ENCODE peak calls at places on chromosomes 1 and 21, in five cellular contexts. One of them, this sample, is unnamed.
A peak's percentile ranks its signal among the peaks of the same experiment; 100 is the strongest.

GRCh38 chr1:5634893-5635292 is 357.3 kb downstream of the NPHP4 start:
- DNase-seq in foreskin fibroblast: no peak
- DNase-seq in CD4-positive, alpha-beta T cell: no peak
- DNase-seq in type B pancreatic cell: no peak
- DNase-seq in GM20000: no peak
- DNase-seq in this sample: no peak

GRCh38 chr1:54904476-54905048 is 17.6 kb upstream of the DHCR24 start:
- DNase-seq in foreskin fibroblast: peak; percentile 89
- DNase-seq in GM20000: no peak
- DNase-seq in type B pancreatic cell: no peak
- DNase-seq in CD4-positive, alpha-beta T cell: no peak
- DNase-seq in this sample: no peak

GRCh38 chr21:45888361-45889009 is 93.1 kb upstream of the COL6A1 start:
- DNase-seq in type B pancreatic cell: no peak
- DNase-seq in GM20000: no peak
- DNase-seq in foreskin fibroblast: no peak
- DNase-seq in CD4-positive, alpha-beta T cell: no peak
- DNase-seq in this sample: no peak

GRCh38 chr1:32180186-32181060 is 948 bp downstream of the TXLNA start:
- DNase-seq in foreskin fibroblast: peak; percentile 41
- DNase-seq in CD4-positive, alpha-beta T cell: no peak
- DNase-seq in GM20000: peak; percentile 39
- DNase-seq in type B pancreatic cell: no peak
- DNase-seq in this sample: peak; percentile 46

GRCh38 chr1:248842781-248843331 is 4.8 kb downstream of the ZNF672 start:
- DNase-seq in type B pancreatic cell: no peak
- DNase-seq in foreskin fibroblast: no peak
- DNase-seq in CD4-positive, alpha-beta T cell: no peak
- DNase-seq in GM20000: peak; percentile 50
- DNase-seq in this sample: no peak

GRCh38 chr1:29379438-29380073 is 143.2 kb downstream of the PTPRU start:
- DNase-seq in foreskin fibroblast: no peak
- DNase-seq in GM20000: no peak
- DNase-seq in CD4-positive, alpha-beta T cell: no peak
- DNase-seq in type B pancreatic cell: peak; percentile 27
- DNase-seq in this sample: no peak

GRCh38 chr21:33402011-33402979 is 918 bp upstream of the IFNGR2 start:
- DNase-seq in GM20000: peak; percentile 71
- DNase-seq in CD4-positive, alpha-beta T cell: peak; percentile 2
- DNase-seq in type B pancreatic cell: no peak
- DNase-seq in foreskin fibroblast: peak; percentile 74
- DNase-seq in this sample: peak; percentile 62

GRCh38 chr1:48058135-48058534 is 61.0 kb upstream of the TRABD2B start:
- DNase-seq in CD4-positive, alpha-beta T cell: no peak
- DNase-seq in foreskin fibroblast: no peak
- DNase-seq in type B pancreatic cell: no peak
- DNase-seq in GM20000: no peak
- DNase-seq in this sample: no peak

GRCh38 chr21:33451634-33452071 is 28.1 kb downstream of the TMEM50B start:
- DNase-seq in type B pancreatic cell: no peak
- DNase-seq in CD4-positive, alpha-beta T cell: no peak
- DNase-seq in foreskin fibroblast: peak; percentile 14
- DNase-seq in GM20000: no peak
- DNase-seq in this sample: no peak

GRCh38 chr21:32521736-32522360 is 63.5 kb downstream of the TCP10L start:
- DNase-seq in foreskin fibroblast: no peak
- DNase-seq in type B pancreatic cell: no peak
- DNase-seq in GM20000: no peak
- DNase-seq in CD4-positive, alpha-beta T cell: no peak
- DNase-seq in this sample: no peak

GRCh38 chr1:173478099-173478555 is 992 bp downstream of the PRDX6 start:
- DNase-seq in foreskin fibroblast: peak; percentile 73
- DNase-seq in type B pancreatic cell: no peak
- DNase-seq in GM20000: peak; percentile 8
- DNase-seq in CD4-positive, alpha-beta T cell: no peak
- DNase-seq in this sample: peak; percentile 20

GRCh38 chr21:42047821-42048613 is 23.1 kb upstream of the UMODL1 start:
- DNase-seq in type B pancreatic cell: no peak
- DNase-seq in GM20000: no peak
- DNase-seq in foreskin fibroblast: peak; percentile 93
- DNase-seq in CD4-positive, alpha-beta T cell: no peak
- DNase-seq in this sample: peak; percentile 55

GRCh38 chr1:41535236-41535720 is 50.8 kb upstream of the EDN2 start:
- DNase-seq in CD4-positive, alpha-beta T cell: no peak
- DNase-seq in foreskin fibroblast: no peak
- DNase-seq in GM20000: no peak
- DNase-seq in type B pancreatic cell: no peak
- DNase-seq in this sample: no peak

GRCh38 chr1:221712776-221713431 is 29.0 kb downstream of the DUSP10 start:
- DNase-seq in GM20000: peak; percentile 37
- DNase-seq in type B pancreatic cell: no peak
- DNase-seq in CD4-positive, alpha-beta T cell: peak; percentile 72
- DNase-seq in foreskin fibroblast: no peak
- DNase-seq in this sample: peak; percentile 39

DNA sequence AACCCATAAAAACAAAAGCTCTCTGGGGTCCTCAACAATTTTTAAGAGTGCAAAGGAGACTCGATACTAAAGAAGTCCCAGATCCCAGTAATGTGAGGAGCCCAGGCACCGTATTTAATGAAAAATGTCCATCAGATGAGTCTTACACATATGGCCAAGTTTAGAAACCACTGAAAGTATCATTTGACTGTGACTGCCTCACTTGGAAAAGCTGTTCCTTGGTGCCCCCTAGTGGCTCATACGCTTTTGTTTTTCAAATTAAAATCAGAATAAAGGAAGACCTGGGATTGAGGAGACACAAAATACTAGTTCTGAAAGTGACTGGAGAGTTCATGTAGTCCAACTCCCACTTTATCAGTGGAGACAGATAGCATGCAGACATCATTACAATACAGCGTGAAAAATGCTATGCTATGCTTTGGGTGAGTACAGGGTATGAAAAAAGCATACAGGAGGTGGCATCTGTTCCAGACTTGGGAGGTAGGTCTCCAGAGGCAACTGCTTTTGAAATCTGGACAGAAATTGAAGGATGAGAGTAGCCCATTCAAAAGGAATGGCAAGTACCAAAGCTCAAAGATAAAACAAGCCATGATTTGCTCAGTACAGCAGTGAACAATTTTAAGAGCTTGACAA is 33.8 kb downstream of the GDAP2 start:
- DNase-seq in foreskin fibroblast: peak; percentile 74
- DNase-seq in GM20000: peak; percentile 58
- DNase-seq in CD4-positive, alpha-beta T cell: peak; percentile 38
- DNase-seq in type B pancreatic cell: no peak
- DNase-seq in this sample: peak; percentile 52
- TF ChIP-seq CTCF in foreskin fibroblast: peak; percentile 60
- TF ChIP-seq CTCF in GM20000: peak; percentile 59
- TF ChIP-seq CTCF in CD4-positive, alpha-beta T cell: peak; percentile 91
- TF ChIP-seq CTCF in type B pancreatic cell: peak; percentile 89
- TF ChIP-seq CTCF in this sample: peak; percentile 72

GRCh38 chr1:212981571-212982328 is 31.4 kb downstream of the VASH2 start:
- DNase-seq in foreskin fibroblast: no peak
- DNase-seq in CD4-positive, alpha-beta T cell: no peak
- DNase-seq in GM20000: peak; percentile 23
- DNase-seq in type B pancreatic cell: no peak
- DNase-seq in this sample: peak; percentile 22

GRCh38 chr1:212979340-212980122 is 29.2 kb downstream of the VASH2 start:
- DNase-seq in foreskin fibroblast: no peak
- DNase-seq in type B pancreatic cell: no peak
- DNase-seq in GM20000: peak; percentile 72
- DNase-seq in CD4-positive, alpha-beta T cell: no peak
- DNase-seq in this sample: peak; percentile 66

GRCh38 chr1:212981025-212981495 is 30.7 kb downstream of the VASH2 start:
- DNase-seq in CD4-positive, alpha-beta T cell: no peak
- DNase-seq in GM20000: no peak
- DNase-seq in foreskin fibroblast: no peak
- DNase-seq in type B pancreatic cell: no peak
- DNase-seq in this sample: no peak

GRCh38 chr1:212977781-212978645 is 27.7 kb downstream of the VASH2 start:
- DNase-seq in foreskin fibroblast: no peak
- DNase-seq in CD4-positive, alpha-beta T cell: no peak
- DNase-seq in GM20000: peak; percentile 55
- DNase-seq in type B pancreatic cell: no peak
- DNase-seq in this sample: peak; percentile 52

DNA sequence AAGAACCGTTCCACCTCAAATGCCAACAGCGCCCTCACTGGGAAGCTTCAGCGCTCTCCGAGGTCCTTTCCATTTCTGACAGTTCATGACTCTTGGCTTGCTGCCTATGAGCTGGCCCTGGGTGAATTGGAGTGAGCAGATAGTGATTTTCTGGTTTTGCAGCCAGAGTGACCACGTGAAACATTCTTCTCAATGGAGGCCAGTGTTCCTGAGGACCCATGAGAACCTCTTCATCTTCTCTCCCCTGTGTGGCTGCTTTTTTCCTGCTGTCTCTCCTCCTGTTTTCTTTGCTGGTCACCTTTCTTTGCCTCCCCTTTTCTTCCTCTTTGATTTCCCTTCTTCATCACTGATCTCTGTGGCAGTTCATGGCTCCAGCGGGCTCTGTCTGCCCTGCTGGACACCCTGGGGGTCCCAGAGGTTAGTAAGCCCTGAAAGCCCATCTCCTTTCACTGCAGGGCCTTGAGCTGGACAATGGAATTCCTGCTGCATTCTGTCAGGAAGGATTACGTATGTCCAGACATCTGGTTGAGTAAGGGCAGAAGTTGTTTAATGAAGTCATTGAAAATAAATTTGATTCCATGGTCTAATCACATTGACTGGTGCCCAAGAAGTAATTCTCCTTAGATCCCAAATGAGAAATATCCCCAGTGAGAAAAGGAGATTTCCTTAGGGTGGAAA is 29.9 kb downstream of the VASH2 start:
- DNase-seq in type B pancreatic cell: no peak
- DNase-seq in GM20000: peak; percentile 20
- DNase-seq in CD4-positive, alpha-beta T cell: no peak
- DNase-seq in foreskin fibroblast: peak; percentile 21
- DNase-seq in this sample: no peak
- TF ChIP-seq CTCF in type B pancreatic cell: no peak
- TF ChIP-seq CTCF in GM20000: no peak
- TF ChIP-seq CTCF in CD4-positive, alpha-beta T cell: no peak
- TF ChIP-seq CTCF in foreskin fibroblast: no peak
- TF ChIP-seq CTCF in this sample: peak; percentile 22

GRCh38 chr1:157995575-157996169 is 2.2 kb downstream of the KIRREL1 start:
- DNase-seq in GM20000: no peak
- DNase-seq in foreskin fibroblast: no peak
- DNase-seq in CD4-positive, alpha-beta T cell: no peak
- DNase-seq in type B pancreatic cell: no peak
- DNase-seq in this sample: no peak

GRCh38 chr1:157993179-157994080 is at the start of gene KIRREL1:
- DNase-seq in CD4-positive, alpha-beta T cell: no peak
- DNase-seq in foreskin fibroblast: peak; percentile 80
- DNase-seq in type B pancreatic cell: peak; percentile 79
- DNase-seq in GM20000: peak; percentile 42
- DNase-seq in this sample: peak; percentile 41

GRCh38 chr1:157992813-157993178 is 649 bp upstream of the KIRREL1 start:
- DNase-seq in foreskin fibroblast: no peak
- DNase-seq in GM20000: no peak
- DNase-seq in CD4-positive, alpha-beta T cell: no peak
- DNase-seq in type B pancreatic cell: no peak
- DNase-seq in this sample: no peak

GRCh38 chr1:157994704-157995540 is 1.5 kb downstream of the KIRREL1 start:
- DNase-seq in foreskin fibroblast: peak; percentile 48
- DNase-seq in GM20000: no peak
- DNase-seq in CD4-positive, alpha-beta T cell: no peak
- DNase-seq in type B pancreatic cell: no peak
- DNase-seq in this sample: no peak

GRCh38 chr1:157994081-157994581 is 686 bp downstream of the KIRREL1 start:
- DNase-seq in CD4-positive, alpha-beta T cell: no peak
- DNase-seq in type B pancreatic cell: no peak
- DNase-seq in GM20000: peak; percentile 32
- DNase-seq in foreskin fibroblast: no peak
- DNase-seq in this sample: no peak
- TF ChIP-seq CTCF in CD4-positive, alpha-beta T cell: no peak
- TF ChIP-seq CTCF in type B pancreatic cell: peak; percentile 42
- TF ChIP-seq CTCF in GM20000: no peak
- TF ChIP-seq CTCF in foreskin fibroblast: no peak
- TF ChIP-seq CTCF in this sample: no peak

GRCh38 chr1:119448112-119448511 is 33.2 kb downstream of the HSD3B2 start:
- DNase-seq in CD4-positive, alpha-beta T cell: no peak
- DNase-seq in foreskin fibroblast: no peak
- DNase-seq in GM20000: no peak
- DNase-seq in type B pancreatic cell: no peak
- DNase-seq in this sample: no peak
- TF ChIP-seq CTCF in CD4-positive, alpha-beta T cell: no peak
- TF ChIP-seq CTCF in foreskin fibroblast: no peak
- TF ChIP-seq CTCF in GM20000: no peak
- TF ChIP-seq CTCF in type B pancreatic cell: peak; percentile 19
- TF ChIP-seq CTCF in this sample: peak; percentile 19

DNA sequence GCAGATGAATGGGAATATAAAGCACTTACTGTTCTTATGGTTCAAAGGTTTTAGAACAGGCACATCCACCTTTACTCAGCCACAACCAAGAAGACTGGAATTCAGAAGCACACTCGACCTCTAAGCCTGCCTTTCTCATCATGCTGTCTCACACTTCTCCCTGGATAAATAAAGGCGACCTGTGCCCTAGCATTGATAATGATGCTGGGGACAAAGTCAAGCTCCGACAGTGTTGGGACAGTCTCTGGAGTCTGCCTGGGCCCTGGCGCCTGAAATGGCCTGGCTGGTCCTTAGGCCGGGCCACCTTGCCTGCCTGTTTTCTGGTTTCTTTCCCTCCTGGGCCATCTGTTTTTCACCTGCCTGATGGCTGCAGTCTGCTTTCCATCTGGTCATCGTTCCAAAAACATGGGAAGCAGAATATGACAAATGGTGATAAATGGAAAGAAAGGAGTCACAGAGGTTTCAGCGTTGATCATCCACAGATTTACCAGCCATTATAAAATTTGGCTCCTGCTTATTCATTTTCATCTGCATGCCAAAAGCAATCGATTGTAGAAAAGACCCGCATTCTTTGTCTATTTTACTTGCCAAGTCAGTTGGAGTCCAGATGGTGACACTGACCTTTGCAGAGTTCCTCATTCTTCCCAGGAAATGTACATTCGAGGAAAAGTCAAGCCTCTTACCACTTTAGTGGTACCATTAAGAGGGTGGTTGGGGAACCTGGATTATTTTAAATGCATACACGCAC is 91.2 kb upstream of the KCNJ15 start:
- DNase-seq in type B pancreatic cell: no peak
- DNase-seq in foreskin fibroblast: peak; percentile 72
- DNase-seq in CD4-positive, alpha-beta T cell: no peak
- DNase-seq in GM20000: no peak
- DNase-seq in this sample: no peak
- TF ChIP-seq CTCF in type B pancreatic cell: no peak
- TF ChIP-seq CTCF in foreskin fibroblast: no peak
- TF ChIP-seq CTCF in CD4-positive, alpha-beta T cell: no peak
- TF ChIP-seq CTCF in GM20000: no peak
- TF ChIP-seq CTCF in this sample: no peak

GRCh38 chr1:26537951-26538352 is 8.4 kb downstream of the RPS6KA1 start:
- DNase-seq in foreskin fibroblast: no peak
- DNase-seq in type B pancreatic cell: no peak
- DNase-seq in CD4-positive, alpha-beta T cell: no peak
- DNase-seq in GM20000: peak; percentile 70
- DNase-seq in this sample: peak; percentile 64
- TF ChIP-seq CTCF in foreskin fibroblast: peak; percentile 28
- TF ChIP-seq CTCF in type B pancreatic cell: peak; percentile 33
- TF ChIP-seq CTCF in CD4-positive, alpha-beta T cell: no peak
- TF ChIP-seq CTCF in GM20000: peak; percentile 10
- TF ChIP-seq CTCF in this sample: peak; percentile 40

GRCh38 chr1:38028671-38029070 is 16.1 kb downstream of the UTP11 start:
- DNase-seq in GM20000: peak; percentile 16
- DNase-seq in foreskin fibroblast: no peak
- DNase-seq in type B pancreatic cell: no peak
- DNase-seq in CD4-positive, alpha-beta T cell: no peak
- DNase-seq in this sample: peak; percentile 31
- TF ChIP-seq CTCF in GM20000: no peak
- TF ChIP-seq CTCF in foreskin fibroblast: no peak
- TF ChIP-seq CTCF in type B pancreatic cell: no peak
- TF ChIP-seq CTCF in CD4-positive, alpha-beta T cell: no peak
- TF ChIP-seq CTCF in this sample: peak; percentile 24

This sample was measured in GM13977.